ENCODE peak calls at places on chromosomes 13 and 19, in five cellular contexts. F is IMR-90, M is H1, R is mesendoderm, T is neuronal stem cell. I is an unnamed sample.

GRCh38 chr13:101209206-101209893 is 207.0 kb downstream of the NALCN start:
- DNase-seq in M (no peak), T (no peak), R (no peak), F (no peak), I (no peak)

GRCh38 chr19:16949496-16950023 is 60.8 kb downstream of the F2RL3 start:
- DNase-seq in R (no peak), M (no peak), T (no peak), F (no peak), I (no peak)

GRCh38 chr13:25584975-25585374 is 213.2 kb downstream of the ATP8A2 start:
- DNase-seq in M (no peak), T (no peak), R (no peak), F (no peak), I (no peak)

GRCh38 chr19:16445238-16446107 is 26.3 kb downstream of the EPS15L1 start:
- DNase-seq in M (no peak), T (no peak), R (no peak), F (peak), I (peak)

GRCh38 chr13:88627071-88627470 is 955.9 kb downstream of the SLITRK5 start:
- DNase-seq in M (no peak), F (no peak), T (no peak), R (no peak), I (peak)

GRCh38 chr19:45729774-45730388 is 815 bp downstream of the FBXO46 start:
- DNase-seq in M (no peak), F (no peak), T (no peak), R (peak), I (peak)

GRCh38 chr13:28679628-28680027 is 20.7 kb downstream of the POMP start:
- DNase-seq in R (no peak), F (peak), T (no peak), M (no peak), I (peak)

GRCh38 chr19:4807188-4807587 is 15.7 kb downstream of the FEM1A start:
- DNase-seq in F (no peak), M (no peak), T (no peak), R (no peak), I (no peak)

GRCh38 chr13:43730642-43731041 is 56.1 kb downstream of the ENOX1 start:
- DNase-seq in F (peak), T (no peak), R (no peak), M (no peak), I (peak)

GRCh38 chr19:48997972-48998371 is 4.3 kb downstream of the RUVBL2 start:
- DNase-seq in F (peak), M (no peak), R (peak), T (peak), I (peak)

GRCh38 chr19:6220385-6221191 is 59.2 kb downstream of the MLLT1 start:
- DNase-seq in M (no peak), T (no peak), R (no peak), F (peak), I (no peak)

GRCh38 chr19:3186377-3186688 is 603 bp downstream of the NCLN start:
- DNase-seq in F (no peak), T (no peak), M (no peak), R (no peak), I (peak)

GRCh38 chr19:4454621-4454951 is 3.0 kb downstream of the UBXN6 start:
- DNase-seq in F (no peak), T (no peak), R (no peak), M (no peak), I (no peak)

GRCh38 chr19:57058871-57059270 is 60.9 kb upstream of the USP29 start:
- DNase-seq in F (no peak), R (no peak), M (no peak), T (no peak), I (no peak)

GRCh38 chr19:51686171-51686570 is 7.0 kb upstream of the SPACA6 start:
- DNase-seq in R (no peak), F (no peak), M (no peak), T (no peak), I (peak)

GRCh38 chr13:103757361-103757760 is 691.1 kb upstream of the SLC10A2 start:
- DNase-seq in M (no peak), R (no peak), F (no peak), T (no peak), I (no peak)

GRCh38 chr13:114049026-114049425 is 75.2 kb upstream of the C13orf46 start:
- DNase-seq in M (no peak), R (no peak), T (no peak), F (no peak), I (no peak)

GRCh38 chr19:40633207-40633606 is 32.0 kb downstream of the LTBP4 start:
- DNase-seq in T (no peak), R (no peak), M (no peak), F (peak), I (no peak)

GRCh38 chr19:10694706-10695105 is 6.5 kb upstream of the QTRT1 start:
- DNase-seq in M (no peak), F (no peak), R (no peak), T (no peak), I (no peak)

GRCh38 chr19:17107546-17108452 is 32.2 kb downstream of the MYO9B start:
- DNase-seq in F (peak), R (peak), T (no peak), M (no peak), I (peak)

GRCh38 chr13:51584731-51585191 is 499 bp downstream of the WDFY2 start:
- DNase-seq in F (peak), T (peak), R (peak), M (peak), I (peak)

GRCh38 chr13:104006625-104007061 is 940.4 kb upstream of the SLC10A2 start:
- DNase-seq in F (peak), M (no peak), R (no peak), T (no peak), I (peak)

GRCh38 chr19:51531349-51532315 is at the start of gene SIGLEC6:
- DNase-seq in F (no peak), T (no peak), R (no peak), M (no peak), I (no peak)

DNA sequence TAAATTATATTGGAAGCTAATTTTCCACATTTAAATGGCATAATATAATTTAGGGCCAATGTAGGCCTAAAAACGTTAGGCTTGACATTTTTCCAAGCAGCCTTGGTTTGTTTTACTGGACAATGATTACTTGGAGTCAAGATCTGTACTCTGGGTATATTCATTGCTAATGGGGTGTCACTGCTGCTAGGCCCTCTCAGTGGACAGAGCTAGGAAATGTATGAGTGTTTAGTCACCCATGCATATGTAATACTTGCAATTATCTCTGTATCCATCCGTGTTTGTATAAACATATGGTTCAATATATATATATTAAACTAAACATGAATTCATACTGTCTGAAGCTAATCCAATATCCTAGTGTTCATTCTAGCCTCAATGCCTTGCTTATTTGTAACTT is 598.1 kb downstream of the DCT start:
- DNase-seq in T (no peak), M (no peak), F (peak), R (no peak), I (peak)
- H2BK15ac ChIP-seq in T (no peak), M (no peak), F (no peak), R (no peak), I (no peak)

DNA sequence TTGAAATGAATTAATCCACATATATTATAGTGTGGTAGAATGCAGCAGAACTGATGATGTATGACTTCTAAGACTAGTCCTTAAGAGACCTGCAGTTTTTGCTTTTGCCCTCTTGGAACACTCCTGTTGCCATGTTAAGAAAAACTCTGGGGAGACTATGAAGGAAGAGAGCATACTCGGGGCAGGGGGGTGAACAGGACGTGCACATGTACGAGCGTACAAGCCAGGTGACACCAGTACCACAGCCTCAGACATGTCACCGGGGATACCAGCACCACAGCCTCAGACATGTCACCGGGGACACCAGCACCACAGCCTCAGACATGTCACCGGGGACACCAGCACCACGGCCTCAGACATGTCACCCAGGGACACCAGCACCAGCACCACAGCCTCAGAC is 15.9 kb upstream of the USPL1 start:
- DNase-seq in T (no peak), F (no peak), R (no peak), M (no peak), I (no peak)
- H2BK15ac ChIP-seq in T (no peak), F (no peak), R (no peak), M (no peak), I (no peak)

GRCh38 chr19:32936065-32936464 is 35.7 kb downstream of the CEP89 start:
- DNase-seq in R (no peak), T (no peak), M (no peak), F (no peak), I (no peak)

GRCh38 chr19:32933571-32933970 is 38.2 kb downstream of the CEP89 start:
- DNase-seq in R (no peak), T (no peak), M (no peak), F (no peak), I (no peak)

GRCh38 chr19:32928806-32929205 is 43.0 kb downstream of the CEP89 start:
- DNase-seq in M (no peak), R (no peak), F (peak), T (no peak), I (peak)

GRCh38 chr19:32935629-32936028 is 36.1 kb downstream of the CEP89 start:
- DNase-seq in T (no peak), R (no peak), F (no peak), M (no peak), I (no peak)

DNA sequence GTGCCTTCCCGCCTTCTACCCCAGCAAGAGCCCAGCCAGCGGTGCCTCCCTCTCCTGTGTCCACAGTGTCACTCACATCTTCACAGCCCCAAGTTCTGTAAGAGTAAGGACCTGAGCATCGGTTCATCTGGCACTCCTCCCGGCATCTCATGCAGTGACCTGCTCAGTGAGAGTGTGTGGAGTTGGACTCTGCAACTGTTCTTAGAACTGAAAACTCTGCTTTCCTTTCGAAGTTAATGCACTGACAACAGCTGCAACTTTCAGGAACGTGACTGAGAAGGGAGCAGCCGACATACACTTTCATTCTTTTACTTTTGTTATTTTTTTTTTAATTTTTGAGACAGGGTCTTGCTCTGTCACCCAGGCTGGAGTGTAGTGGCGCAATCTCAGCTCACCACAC is 41.2 kb downstream of the CEP89 start:
- DNase-seq in T (no peak), M (no peak), R (no peak), F (no peak), I (no peak)
- H2BK15ac ChIP-seq in T (no peak), M (no peak), R (no peak), F (no peak), I (no peak)

DNA sequence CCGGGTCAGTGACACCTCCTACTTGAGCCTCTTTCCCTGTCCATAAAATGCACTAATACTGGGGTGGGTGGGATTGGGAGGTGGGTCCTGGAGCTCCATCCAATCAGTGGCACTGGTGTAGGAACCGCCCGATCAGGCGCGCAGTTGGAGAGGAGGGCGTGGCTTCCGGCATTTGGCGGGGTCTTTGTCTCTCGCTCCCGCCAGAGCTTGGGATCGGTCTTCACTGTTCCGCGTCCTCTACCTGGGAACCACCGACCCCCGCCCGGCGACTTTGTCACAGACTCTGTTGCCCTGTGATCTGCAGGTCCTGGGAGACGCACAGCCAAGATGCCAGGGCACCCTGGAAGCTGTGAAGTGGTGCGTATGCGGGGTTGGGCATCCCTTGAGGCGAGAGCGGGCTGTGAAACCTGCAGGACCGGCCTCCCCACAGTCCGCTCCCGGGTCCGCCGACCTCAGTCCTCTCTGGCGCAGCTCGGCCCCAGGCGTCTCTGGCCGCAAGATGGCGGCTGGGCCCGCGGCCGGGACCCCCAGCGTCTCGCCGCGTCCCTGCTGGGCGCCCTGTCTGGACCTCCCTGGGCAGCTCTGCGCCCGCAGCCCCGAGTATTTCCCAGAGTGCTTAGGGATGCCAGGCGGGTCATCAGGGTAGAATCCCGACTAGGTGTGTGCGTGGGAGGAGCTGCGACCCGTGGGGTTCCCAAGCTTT is 41.6 kb upstream of the ZNF730 start:
- DNase-seq in F (peak), M (peak), R (peak), T (peak), I (peak)
- H2BK15ac ChIP-seq in F (no peak), M (peak), R (no peak), T (no peak), I (no peak)

DNA sequence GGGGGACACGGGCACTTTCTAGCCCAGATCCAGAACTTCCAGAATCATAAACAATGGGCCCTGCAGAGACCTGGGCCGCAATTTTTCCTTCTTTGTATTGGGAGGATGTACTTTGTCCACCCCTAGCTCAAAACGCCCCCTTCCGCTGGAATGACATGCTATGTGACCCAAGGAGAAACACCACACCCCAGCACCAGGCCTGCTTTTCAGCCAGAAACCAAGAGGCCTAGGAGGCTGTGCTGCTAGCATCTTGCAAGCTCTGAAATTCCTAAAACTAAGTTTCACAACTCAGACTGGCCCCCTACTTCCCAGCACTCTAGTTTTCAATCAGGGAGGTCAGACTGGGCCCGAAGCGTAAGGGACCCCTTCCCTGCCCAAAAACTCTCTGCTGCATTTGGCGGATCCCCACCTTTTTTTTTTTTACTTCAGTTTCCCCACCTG is 538 bp downstream of the LSM4 start:
- DNase-seq in R (peak), T (no peak), M (no peak), F (peak), I (peak)
- H2BK15ac ChIP-seq in R (no peak), T (no peak), M (no peak), F (no peak), I (no peak)

I was measured in mesenchymal stem cell.